ENCODE peak calls at places on chromosome 19, in six cellular contexts. J is GM12864, Z is IMR-90, P is DND-41, L is fibroblast of lung, O is cardiac fibroblast. Q is an unnamed sample.
A peak's percentile ranks its signal among the peaks of the same experiment; 100 is the strongest.

GRCh38 chr19:4602915-4603314 is 36.4 kb upstream of the TNFAIP8L1 start:
- DNase-seq in J (no peak), Z (no peak), P (no peak), L (no peak), O (no peak), Q (no peak)

GRCh38 chr19:498977-499623 is 2.8 kb downstream of the MADCAM1 start:
- DNase-seq in J (no peak), Z (no peak), P (no peak), L (no peak), O (no peak), Q (no peak)

GRCh38 chr19:40673377-40673776 is 17.1 kb downstream of the NUMBL start:
- DNase-seq in J (no peak), Z (no peak), P (no peak), L (no peak), O (no peak), Q (no peak)

GRCh38 chr19:16324384-16325160 is at the start of gene KLF2:
- DNase-seq in J (no peak), Z (peak; percentile 90), P (peak; percentile 53), L (peak; percentile 87), O (peak; percentile 98), Q (peak; percentile 53)

GRCh38 chr19:18733196-18733647 is 49.7 kb downstream of the CRTC1 start:
- DNase-seq in J (no peak), Z (peak; percentile 93), P (no peak), L (peak; percentile 70), O (peak; percentile 86), Q (no peak)

GRCh38 chr19:40223135-40223822 is 3.2 kb downstream of the CCNP start:
- DNase-seq in J (no peak), Z (no peak), P (no peak), L (no peak), O (no peak), Q (peak; percentile 53)

GRCh38 chr19:46944918-46945628 is 74.6 kb upstream of the NPAS1 start:
- DNase-seq in J (no peak), Z (peak; percentile 70), P (peak; percentile 35), L (peak; percentile 70), O (peak; percentile 64), Q (no peak)

GRCh38 chr19:53308339-53308811 is 25.2 kb upstream of the ZNF845 start:
- DNase-seq in J (no peak), Z (no peak), P (peak; percentile 61), L (no peak), O (no peak), Q (peak; percentile 64)

GRCh38 chr19:33339016-33339749 is 34.3 kb upstream of the CEBPG start:
- DNase-seq in J (no peak), Z (no peak), P (no peak), L (no peak), O (no peak), Q (no peak)

GRCh38 chr19:30095171-30095570 is 153.1 kb downstream of the URI1 start:
- DNase-seq in J (no peak), Z (no peak), P (no peak), L (no peak), O (no peak), Q (no peak)

GRCh38 chr19:38793186-38793585 is 4.2 kb downstream of the LGALS7B start:
- DNase-seq in J (no peak), Z (peak; percentile 60), P (no peak), L (peak; percentile 29), O (peak; percentile 55), Q (no peak)

GRCh38 chr19:7545904-7546303 is 10.4 kb downstream of the PNPLA6 start:
- DNase-seq in J (no peak), Z (no peak), P (no peak), L (no peak), O (no peak), Q (no peak)

GRCh38 chr19:50003810-50004419 is 21.3 kb downstream of the VRK3 start:
- DNase-seq in J (no peak), Z (peak; percentile 97), P (no peak), L (peak; percentile 97), O (peak; percentile 94), Q (no peak)

GRCh38 chr19:4985551-4985991 is 16.7 kb downstream of the KDM4B start:
- DNase-seq in J (no peak), Z (no peak), P (no peak), L (no peak), O (no peak), Q (no peak)

GRCh38 chr19:3504723-3505122 is 1.4 kb upstream of the FZR1 start:
- DNase-seq in J (no peak), Z (no peak), P (no peak), L (no peak), O (no peak), Q (no peak)
- TF ChIP-seq CTCF in J (no peak), Z (no peak), P (no peak), L (no peak), O (no peak), Q (no peak)

GRCh38 chr19:13621413-13621812 is 115.1 kb upstream of the CACNA1A start:
- DNase-seq in J (no peak), Z (peak; percentile 96), P (peak; percentile 11), L (peak; percentile 96), O (peak; percentile 71), Q (no peak)
- TF ChIP-seq CTCF in J (no peak), Z (no peak), P (peak; percentile 31), L (peak; percentile 48), O (peak; percentile 36), Q (no peak)

DNA sequence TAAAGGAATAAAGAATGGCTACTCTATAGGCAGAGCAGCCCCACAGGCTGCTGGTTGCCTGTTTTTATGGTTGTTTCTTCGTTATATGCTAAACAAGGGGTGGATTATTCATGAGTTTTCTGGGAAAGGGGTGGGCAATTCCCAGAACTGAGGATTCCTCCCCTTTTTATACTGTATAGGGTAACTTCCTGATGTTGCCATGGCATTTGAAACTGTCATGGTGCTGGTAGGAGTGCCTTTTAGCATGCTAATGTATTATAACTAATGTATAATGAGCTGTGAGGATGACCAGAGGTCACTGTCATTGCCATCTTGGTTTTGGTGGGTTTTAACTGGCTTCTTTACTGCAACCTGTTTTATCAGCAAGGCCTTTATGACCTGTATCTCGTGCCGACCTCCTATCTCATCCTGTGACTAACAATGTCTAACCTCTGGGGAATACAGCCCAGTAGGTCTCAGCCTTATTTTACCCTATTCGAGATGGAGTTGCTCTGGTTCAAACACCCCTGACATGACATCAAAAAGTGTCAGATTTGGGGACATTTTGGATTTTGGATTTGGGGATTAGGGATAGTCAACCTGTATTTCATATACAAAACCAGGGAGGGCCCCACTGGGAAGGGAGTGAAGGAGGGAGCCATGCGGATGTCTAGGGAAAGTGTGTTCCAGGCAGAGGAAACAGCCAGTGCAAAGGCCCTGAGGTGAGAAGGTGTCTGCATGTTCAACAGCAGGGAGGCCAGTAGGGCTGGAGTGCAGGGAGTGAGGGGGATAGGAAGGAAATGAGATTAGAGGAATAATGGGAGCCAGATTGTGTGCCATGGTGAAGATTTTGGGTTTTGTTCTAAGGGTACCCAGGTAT is 10.9 kb downstream of the FXYD5 start:
- DNase-seq in J (no peak), Z (no peak), P (no peak), L (no peak), O (no peak), Q (no peak)
- TF ChIP-seq CTCF in J (no peak), Z (no peak), P (no peak), L (no peak), O (no peak), Q (no peak)

GRCh38 chr19:10858204-10858828 is 10.1 kb downstream of the C19orf38 start:
- DNase-seq in J (no peak), Z (no peak), P (peak; percentile 54), L (no peak), O (peak; percentile 46), Q (no peak)
- TF ChIP-seq CTCF in J (peak; percentile 94), Z (peak; percentile 69), P (peak; percentile 87), L (peak; percentile 88), O (peak; percentile 96), Q (peak; percentile 74)

Q was measured in progenitor cell of endocrine pancreas.